ENCODE peak calls at places on chromosomes 2 and 18, in five cellular contexts. Q is HT1080, Y is NCI-H1105, V is naive B cell, P is amygdala. W is an unnamed sample.
A peak's percentile ranks its signal among the peaks of the same experiment; 100 is the strongest.

GRCh38 chr2:235542728-235543125 is 48.9 kb downstream of the AGAP1 start:
- DNase-seq in P (no peak), Q (no peak), Y (no peak), V (no peak), W (no peak)

GRCh38 chr18:70293166-70293565 is 4.3 kb downstream of the SOCS6 start:
- DNase-seq in Y (no peak), P (no peak), V (no peak), Q (no peak), W (no peak)

GRCh38 chr2:58553937-58554336 is 312.8 kb upstream of the FANCL start:
- DNase-seq in V (no peak), Q (no peak), P (no peak), Y (no peak), W (no peak)

GRCh38 chr2:109322111-109322510 is 193.1 kb downstream of the SH3RF3 start:
- DNase-seq in Q (no peak), P (peak; percentile 46), V (no peak), Y (no peak), W (no peak)

GRCh38 chr2:170905864-170906263 is 23.2 kb upstream of the GORASP2 start:
- DNase-seq in Q (no peak), V (no peak), P (no peak), Y (no peak), W (no peak)

GRCh38 chr2:39008663-39009062 is 112.2 kb downstream of the SOS1 start:
- DNase-seq in Q (no peak), V (no peak), Y (no peak), P (no peak), W (no peak)

GRCh38 chr18:79797518-79798345 is at the start of gene KCNG2:
- DNase-seq in P (no peak), V (no peak), Q (no peak), Y (peak; percentile 18), W (no peak)

GRCh38 chr2:168345601-168346000 is 98.2 kb upstream of the STK39 start:
- DNase-seq in Q (no peak), Y (no peak), V (peak; percentile 51), P (no peak), W (no peak)

GRCh38 chr18:31197676-31198075 is 35.0 kb upstream of the DSC1 start:
- DNase-seq in V (no peak), Q (peak; percentile 5), P (no peak), Y (peak; percentile 24), W (no peak)

GRCh38 chr2:10566021-10566420 is 117.9 kb upstream of the ODC1 start:
- DNase-seq in V (no peak), Q (no peak), P (no peak), Y (no peak), W (no peak)